ENCODE peak calls at places on chromosomes 7 and 10, in four cellular contexts. K is psoas muscle, D is neural progenitor cell, I is ovary. J is an unnamed sample. For H3K27me3, the result is how much of the 10 kb centered on the place peaks cover.

GRCh38 chr7:47326220-47326619 is 255.7 kb downstream of the TNS3 start:
- DNase-seq in D (peak), K (no peak), I (no peak), J (no peak)

GRCh38 chr7:5827755-5828154 is 46.3 kb upstream of the RNF216 start:
- DNase-seq in D (peak), K (no peak), I (no peak), J (no peak)

GRCh38 chr7:55365103-55365679 is at the start of gene LANCL2:
- DNase-seq in K (no peak), I (no peak), D (peak), J (no peak)

GRCh38 chr10:53846809-53847208 is 954.2 kb downstream of the PCDH15 start:
- DNase-seq in I (no peak), D (peak), K (no peak), J (no peak)

GRCh38 chr10:84179059-84179710 is 5.6 kb downstream of the GPR15LG start:
- DNase-seq in I (no peak), K (no peak), D (no peak), J (no peak)

GRCh38 chr7:101094791-101095375 is 9.6 kb downstream of the TRIM56 start:
- DNase-seq in I (peak), D (peak), K (peak), J (no peak)

GRCh38 chr7:80131675-80132435 is 2.8 kb upstream of the GNAI1 start:
- DNase-seq in I (no peak), K (no peak), D (no peak), J (no peak)

GRCh38 chr7:54888067-54888735 is 129.2 kb upstream of the SEC61G start:
- DNase-seq in K (peak), I (no peak), D (peak), J (no peak)

GRCh38 chr7:99380823-99381663 is 6.5 kb downstream of the ARPC1B start:
- DNase-seq in I (no peak), D (no peak), K (no peak), J (no peak)

GRCh38 chr10:116001266-116001857 is 271.6 kb downstream of the GFRA1 start:
- DNase-seq in I (no peak), K (no peak), D (peak), J (no peak)

GRCh38 chr7:33868151-33868550 is 37.2 kb upstream of the BMPER start:
- DNase-seq in I (no peak), D (no peak), K (no peak), J (no peak)

GRCh38 chr7:30659312-30659711 is 22.9 kb downstream of the CRHR2 start:
- DNase-seq in K (no peak), I (no peak), D (no peak), J (no peak)

GRCh38 chr7:89200758-89201157 is 405.2 kb upstream of the TEX47 start:
- DNase-seq in D (no peak), K (no peak), I (no peak), J (no peak)

GRCh38 chr10:113802997-113803396 is 50.9 kb downstream of the DCLRE1A start:
- DNase-seq in K (no peak), I (no peak), D (no peak), J (no peak)

GRCh38 chr10:45424668-45425404 is 50.8 kb downstream of the ALOX5 start:
- DNase-seq in K (no peak), I (no peak), D (no peak), J (no peak)

GRCh38 chr7:65946895-65947294 is 35.1 kb downstream of the GUSB start:
- DNase-seq in I (peak), D (no peak), K (no peak), J (no peak)

GRCh38 chr7:54778696-54779285 is 19.8 kb upstream of the SEC61G start:
- DNase-seq in K (no peak), D (no peak), I (no peak), J (no peak)

GRCh38 chr10:119447421-119447820 is 95.1 kb downstream of the RGS10 start:
- DNase-seq in I (no peak), K (peak), D (no peak), J (no peak)

GRCh38 chr7:103735377-103735776 is 254.1 kb downstream of the RELN start:
- DNase-seq in D (no peak), I (no peak), K (no peak), J (no peak)

GRCh38 chr10:63501954-63502353 is 19.2 kb upstream of the REEP3 start:
- DNase-seq in I (no peak), K (no peak), D (no peak), J (no peak)

GRCh38 chr7:45917064-45917463 is 4.0 kb downstream of the IGFBP3 start:
- DNase-seq in K (no peak), I (no peak), D (no peak), J (no peak)

GRCh38 chr7:42414961-42415505 is 178.0 kb upstream of the GLI3 start:
- DNase-seq in I (no peak), D (no peak), K (no peak), J (no peak)

GRCh38 chr7:33667261-33667660 is 238.1 kb upstream of the BMPER start:
- DNase-seq in I (no peak), K (no peak), D (no peak), J (no peak)

GRCh38 chr10:71888623-71889387 is 37.8 kb upstream of the PSAP start:
- DNase-seq in D (peak), I (peak), K (peak), J (peak)

GRCh38 chr10:71888248-71888622 is 37.2 kb upstream of the PSAP start:
- DNase-seq in I (no peak), D (no peak), K (no peak), J (no peak)

GRCh38 chr10:71889388-71889987 is 38.4 kb upstream of the PSAP start:
- DNase-seq in K (no peak), D (no peak), I (no peak), J (no peak)

GRCh38 chr10:71891437-71891836 is 40.4 kb upstream of the PSAP start:
- DNase-seq in I (no peak), K (no peak), D (no peak), J (no peak)

DNA sequence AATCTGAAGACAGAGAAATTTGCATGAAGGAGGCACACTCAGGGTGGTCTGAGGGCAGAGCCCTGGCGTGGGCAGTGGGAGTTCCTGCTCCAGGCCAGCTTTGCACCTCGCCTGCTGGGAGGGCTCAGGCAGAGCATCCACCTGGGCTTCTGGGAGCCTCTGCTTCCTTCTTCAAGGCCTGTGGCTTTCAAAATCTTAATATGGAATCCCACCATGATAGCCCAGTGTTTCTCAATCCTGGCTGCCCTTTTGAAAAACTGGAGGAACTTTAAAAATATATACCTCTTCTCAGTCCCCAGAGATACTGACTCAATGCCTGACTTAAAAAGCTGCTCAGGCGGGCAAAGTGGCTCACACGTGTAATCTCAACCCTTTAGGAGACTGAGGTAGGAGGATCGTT is 36.7 kb upstream of the PSAP start:
- DNase-seq in I (no peak), D (no peak), K (no peak), J (no peak)
- H3K4me3 ChIP-seq in I (peak), D (no peak), K (peak), J (peak)

DNA sequence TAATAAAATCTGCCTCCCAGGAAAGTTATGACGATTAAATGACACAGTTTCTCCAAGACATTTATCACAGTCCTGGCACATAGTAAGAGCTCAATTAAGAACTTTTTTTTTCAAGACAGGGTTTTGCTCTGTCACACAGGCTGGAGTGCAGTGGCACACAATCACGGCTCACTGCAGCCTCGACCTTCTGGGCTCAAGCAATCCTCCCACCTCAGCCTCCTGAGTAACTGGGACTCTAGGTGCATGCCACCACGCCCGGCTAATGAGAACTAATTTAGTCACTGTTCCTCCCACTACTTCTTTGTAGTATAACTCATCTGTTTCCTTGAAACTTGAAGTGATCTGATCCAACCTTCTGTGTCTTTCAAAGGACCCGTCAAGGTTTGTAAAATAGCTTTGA is 42.2 kb upstream of the MXI1 start:
- DNase-seq in I (no peak), K (no peak), D (no peak), J (no peak)
- H3K27me3 ChIP-seq in I (under half), K (under half), D (half or more), J (under half)

GRCh38 chr7:84985073-84985784 is 201.6 kb downstream of the SEMA3D start:
- DNase-seq in I (no peak), D (no peak), K (no peak), J (no peak)
- TF ChIP-seq CTCF in I (no peak), D (no peak), K (no peak), J (no peak)

GRCh38 chr7:76291346-76292205 is 10.9 kb upstream of the HSPB1 start:
- DNase-seq in D (peak), K (peak), I (peak), J (peak)
- H3K4me3 ChIP-seq in D (no peak), K (peak), I (peak), J (peak)